ENCODE peak calls at places on chromosome 6, in four cellular contexts. W is HepG2, G is K562, T is GM12878. V is an unnamed sample.

GRCh38 chr6:10862361-10862760 is 19.5 kb downstream of the GCM2 start:
- DNase-seq in W (no peak), G (no peak), T (no peak), V (no peak)

GRCh38 chr6:62367601-62368000 is 81.6 kb upstream of the KHDRBS2 start:
- DNase-seq in W (no peak), G (no peak), T (no peak), V (no peak)

GRCh38 chr6:98579941-98580340 is 254.4 kb upstream of the POU3F2 start:
- DNase-seq in W (no peak), G (no peak), T (no peak), V (no peak)

GRCh38 chr6:149045404-149045803 is 272.1 kb upstream of the TAB2 start:
- DNase-seq in W (peak), G (no peak), T (no peak), V (no peak)

GRCh38 chr6:16982827-16983226 is 119.0 kb upstream of the STMND1 start:
- DNase-seq in G (no peak), W (no peak), T (peak), V (no peak)

GRCh38 chr6:130778946-130779657 is 48.1 kb upstream of the SMLR1 start:
- DNase-seq in G (no peak), W (no peak), T (no peak), V (no peak)

GRCh38 chr6:120826253-120826652 is 508.0 kb downstream of the TBC1D32 start:
- DNase-seq in T (no peak), W (peak), G (peak), V (peak)

GRCh38 chr6:87938287-87938686 is 109.4 kb upstream of the SPACA1 start:
- DNase-seq in W (no peak), T (no peak), G (no peak), V (no peak)

GRCh38 chr6:79330723-79331122 is 96.2 kb upstream of the HMGN3 start:
- DNase-seq in W (no peak), G (no peak), T (no peak), V (no peak)

GRCh38 chr6:146770965-146771735 is 172.4 kb downstream of the ADGB start:
- DNase-seq in T (no peak), W (no peak), G (peak), V (no peak)

GRCh38 chr6:164133095-164133494 is 718.6 kb downstream of the QKI start:
- DNase-seq in W (no peak), T (no peak), G (no peak), V (no peak)

GRCh38 chr6:168376811-168377480 is 57.4 kb upstream of the DACT2 start:
- DNase-seq in G (no peak), T (no peak), W (no peak), V (no peak)

GRCh38 chr6:139713911-139714527 is 339.6 kb upstream of the CITED2 start:
- DNase-seq in W (no peak), G (no peak), T (no peak), V (no peak)

GRCh38 chr6:111784423-111784822 is 88.8 kb downstream of the FYN start:
- DNase-seq in G (no peak), T (no peak), W (no peak), V (no peak)

GRCh38 chr6:1129141-1129540 is 182.8 kb upstream of the FOXQ1 start:
- DNase-seq in G (no peak), W (no peak), T (no peak), V (no peak)

GRCh38 chr6:39980839-39981580 is 46.7 kb upstream of the MOCS1 start:
- DNase-seq in W (peak), G (peak), T (no peak), V (peak)

GRCh38 chr6:165090206-165090605 is 219.2 kb downstream of the C6orf118 start:
- DNase-seq in W (no peak), T (no peak), G (no peak), V (no peak)

GRCh38 chr6:81614292-81614691 is 138.2 kb downstream of the TENT5A start:
- DNase-seq in W (peak), G (no peak), T (no peak), V (no peak)

GRCh38 chr6:8556370-8557018 is 121.1 kb upstream of the SLC35B3 start:
- DNase-seq in T (no peak), G (no peak), W (peak), V (no peak)

GRCh38 chr6:4964675-4965336 is 39.0 kb downstream of the RPP40 start:
- DNase-seq in W (no peak), G (no peak), T (no peak), V (no peak)

GRCh38 chr6:4958624-4959023 is 45.2 kb downstream of the RPP40 start:
- DNase-seq in W (no peak), T (no peak), G (no peak), V (no peak)

GRCh38 chr6:4962905-4963304 is 40.9 kb downstream of the RPP40 start:
- DNase-seq in T (no peak), W (no peak), G (no peak), V (no peak)

GRCh38 chr6:4957521-4958231 is 46.2 kb downstream of the RPP40 start:
- DNase-seq in T (no peak), W (peak), G (peak), V (peak)

GRCh38 chr6:4961322-4962168 is 42.3 kb downstream of the RPP40 start:
- DNase-seq in W (no peak), G (no peak), T (no peak), V (no peak)
- TF ChIP-seq ATF2 in W (no peak), G (no peak), T (no peak), V (no peak)

GRCh38 chr6:85449388-85449817 is 480 bp upstream of the NT5E start:
- DNase-seq in G (no peak), T (peak), W (no peak), V (no peak)

GRCh38 chr6:85451586-85452306 is 1.9 kb downstream of the NT5E start:
- DNase-seq in T (no peak), W (peak), G (no peak), V (no peak)

GRCh38 chr6:85450578-85450884 is 648 bp downstream of the NT5E start:
- DNase-seq in W (no peak), T (no peak), G (no peak), V (no peak)

GRCh38 chr6:85452441-85452881 is 2.6 kb downstream of the NT5E start:
- DNase-seq in T (no peak), W (no peak), G (no peak), V (no peak)

GRCh38 chr6:85449818-85450577 is at the start of gene NT5E:
- DNase-seq in W (peak), G (no peak), T (no peak), V (peak)
- TF ChIP-seq CBFB in W (peak), G (no peak), T (peak), V (no peak)

GRCh38 chr6:169766921-169767736 is 15.7 kb downstream of the ERMARD start:
- DNase-seq in T (no peak), G (no peak), W (peak), V (no peak)

GRCh38 chr6:169766232-169766631 is 14.8 kb downstream of the ERMARD start:
- DNase-seq in G (no peak), W (no peak), T (no peak), V (no peak)

GRCh38 chr6:169763881-169764280 is 12.5 kb downstream of the ERMARD start:
- DNase-seq in T (no peak), G (no peak), W (no peak), V (no peak)

DNA sequence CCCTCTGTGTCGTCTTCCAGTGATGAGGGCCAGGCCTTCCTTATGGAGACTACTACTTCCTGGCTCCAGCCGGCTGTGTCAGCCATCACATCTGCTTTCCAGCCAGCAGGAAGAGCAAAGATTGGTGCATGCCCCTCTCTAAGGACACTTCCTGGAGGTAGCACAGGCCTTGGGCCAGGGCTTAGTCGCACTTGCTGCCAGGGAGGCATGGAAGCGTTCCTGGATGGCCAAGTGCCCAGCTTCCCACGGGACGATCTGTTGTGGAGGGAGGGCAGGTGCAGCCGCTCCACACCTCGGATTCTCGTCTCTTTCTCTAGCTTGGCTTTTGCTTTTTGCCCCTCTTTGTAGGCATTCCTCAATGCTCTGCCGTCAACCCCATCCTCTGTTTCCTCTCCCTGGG is 11.9 kb downstream of the ERMARD start:
- DNase-seq in W (no peak), G (no peak), T (no peak), V (no peak)
- TF ChIP-seq CREM in W (no peak), G (no peak), T (no peak), V (no peak)

DNA sequence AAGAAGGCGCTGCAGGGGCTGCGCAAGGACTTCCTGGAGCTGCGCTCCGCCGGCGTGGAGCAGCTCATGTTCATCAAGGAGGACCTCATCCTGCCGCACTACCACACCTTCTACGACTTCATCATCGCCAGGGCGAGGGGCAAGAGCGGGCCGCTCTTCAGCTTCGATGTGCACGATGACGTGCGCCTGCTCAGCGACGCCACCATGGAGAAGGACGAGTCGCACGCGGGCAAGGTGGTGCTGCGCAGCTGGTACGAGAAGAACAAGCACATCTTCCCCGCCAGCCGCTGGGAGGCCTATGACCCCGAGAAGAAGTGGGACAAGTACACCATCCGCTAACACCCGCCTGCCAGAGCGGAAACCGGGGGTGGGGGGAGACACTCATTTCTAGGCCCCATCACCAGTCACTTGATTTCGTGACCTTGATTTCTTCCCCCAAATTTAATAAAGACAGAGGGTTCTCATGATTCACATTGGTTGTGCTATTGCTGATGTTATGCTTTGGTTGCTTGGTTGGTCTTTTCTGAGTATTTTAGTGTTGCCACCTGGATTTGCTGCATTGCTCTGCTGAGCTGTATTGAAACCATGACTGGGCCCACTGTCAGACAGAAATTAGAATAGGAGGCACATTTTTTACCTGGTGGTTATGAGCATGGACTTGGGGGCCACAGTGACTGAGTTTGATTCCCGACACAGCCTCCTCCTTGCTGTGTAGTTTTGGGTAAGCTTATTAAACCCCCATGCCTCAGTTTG is 1.5 kb downstream of the FAM50B start:
- DNase-seq in W (no peak), T (peak), G (no peak), V (no peak)
- TF ChIP-seq ATF2 in W (no peak), T (no peak), G (no peak), V (no peak)

GRCh38 chr6:7052441-7052936 is 55.3 kb upstream of the RREB1 start:
- DNase-seq in G (no peak), W (no peak), T (no peak), V (peak)
- TF ChIP-seq CBFB in G (no peak), W (no peak), T (no peak), V (no peak)

DNA sequence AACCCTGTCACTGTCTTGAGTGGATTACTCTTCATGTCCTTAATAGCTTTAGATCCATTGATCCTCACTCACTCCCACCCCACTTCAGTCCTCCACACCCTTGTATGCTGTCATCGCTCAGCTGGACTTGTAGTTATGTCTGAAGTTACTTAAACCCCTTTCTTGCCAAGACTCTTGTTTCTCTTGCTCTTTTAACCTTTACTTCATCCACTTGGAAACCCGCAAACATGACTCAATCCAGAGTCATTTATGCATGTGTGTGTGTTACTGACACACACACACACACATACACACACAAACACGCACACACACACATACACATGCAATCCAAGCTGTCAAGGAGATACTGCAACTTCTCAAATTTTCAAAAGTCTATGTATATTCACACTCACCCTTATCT is 341.8 kb downstream of the SYNE1 start:
- DNase-seq in W (no peak), G (no peak), T (no peak), V (no peak)
- TF ChIP-seq CREM in W (no peak), G (no peak), T (no peak), V (no peak)